ENCODE peak calls at places on chromosomes 6 and 20, in nine cellular contexts. I, O, W, B, L, R, T, A and C are unnamed samples.

GRCh38 chr6:51203504-51203903 is 384.8 kb downstream of the TFAP2B start:
- DNase-seq in A (no peak), R (no peak), W (no peak), T (no peak), I (no peak), O (no peak), L (no peak), B (no peak), C (no peak)

GRCh38 chr20:56826971-56827645 is 198.0 kb downstream of the TFAP2C start:
- DNase-seq in W (no peak), L (peak; percentile 57), R (no peak), B (no peak), I (no peak), A (no peak), O (no peak), T (no peak), C (no peak)

GRCh38 chr6:33757113-33757512 is 10.4 kb upstream of the IP6K3 start:
- DNase-seq in W (no peak), R (no peak), A (no peak), O (no peak), I (no peak), T (no peak), L (no peak), B (no peak), C (no peak)

GRCh38 chr6:54335871-54336270 is 27.6 kb downstream of the TINAG start:
- DNase-seq in T (no peak), I (peak; percentile 5), B (no peak), W (no peak), L (peak; percentile 27), O (no peak), R (no peak), A (no peak), C (no peak)

GRCh38 chr6:89204096-89204495 is 13.1 kb downstream of the GABRR1 start:
- DNase-seq in O (no peak), R (no peak), L (no peak), W (no peak), B (no peak), T (no peak), A (no peak), I (no peak), C (no peak)

GRCh38 chr6:148769304-148769968 is 22.6 kb downstream of the UST start:
- DNase-seq in L (no peak), I (peak; percentile 69), W (peak; percentile 65), B (no peak), A (no peak), O (no peak), R (no peak), T (no peak), C (no peak)

GRCh38 chr20:59147197-59147596 is 16.4 kb upstream of the ZNF831 start:
- DNase-seq in W (no peak), O (no peak), R (no peak), B (no peak), T (no peak), L (no peak), A (no peak), I (no peak), C (no peak)

GRCh38 chr20:57748601-57749130 is 38.9 kb upstream of the PMEPA1 start:
- DNase-seq in T (peak; percentile 54), A (peak; percentile 71), I (peak; percentile 61), O (peak; percentile 21), W (no peak), B (peak; percentile 8), L (peak; percentile 2), R (peak; percentile 59), C (peak; percentile 68)

GRCh38 chr20:46270977-46271744 is 37.1 kb downstream of the CDH22 start:
- DNase-seq in B (no peak), L (no peak), T (no peak), I (no peak), A (no peak), O (no peak), W (no peak), R (no peak), C (no peak)

GRCh38 chr20:34085544-34086040 is 26.5 kb downstream of the EIF2S2 start:
- DNase-seq in T (no peak), R (no peak), B (no peak), I (no peak), O (no peak), A (no peak), L (no peak), W (no peak), C (no peak)

GRCh38 chr6:161279677-161280365 is 6.0 kb upstream of the AGPAT4 start:
- DNase-seq in I (no peak), L (no peak), B (no peak), O (no peak), A (no peak), W (no peak), T (no peak), R (no peak), C (no peak)

GRCh38 chr6:164166515-164166914 is 752.0 kb downstream of the QKI start:
- DNase-seq in W (no peak), A (no peak), O (no peak), L (no peak), B (no peak), I (no peak), R (no peak), T (no peak), C (no peak)

GRCh38 chr6:139533573-139534471 is 159.4 kb upstream of the CITED2 start:
- DNase-seq in T (no peak), A (peak; percentile 84), W (peak; percentile 66), L (peak; percentile 67), R (no peak), O (peak; percentile 54), B (no peak), I (no peak), C (no peak)

GRCh38 chr6:158548418-158549161 is 11.3 kb upstream of the TMEM181 start:
- DNase-seq in I (peak; percentile 25), W (no peak), B (no peak), O (no peak), R (no peak), T (no peak), L (no peak), A (no peak), C (no peak)

GRCh38 chr6:154157082-154157481 is 118.0 kb downstream of the OPRM1 start:
- DNase-seq in A (no peak), I (no peak), B (peak; percentile 27), T (peak; percentile 39), R (no peak), L (no peak), W (no peak), O (no peak), C (peak; percentile 64)

GRCh38 chr20:34637245-34638185 is 39.4 kb downstream of the PIGU start:
- DNase-seq in A (no peak), W (peak; percentile 6), B (no peak), O (no peak), I (no peak), R (no peak), L (peak; percentile 76), T (no peak), C (no peak)

GRCh38 chr20:44559302-44559701 is 23.1 kb upstream of the PKIG start:
- DNase-seq in I (no peak), W (no peak), L (no peak), R (no peak), B (no peak), A (no peak), T (no peak), O (no peak), C (no peak)

GRCh38 chr6:121592955-121593665 is 157.7 kb downstream of the GJA1 start:
- DNase-seq in A (no peak), I (peak; percentile 28), T (no peak), L (no peak), B (no peak), W (no peak), O (no peak), R (no peak), C (no peak)

GRCh38 chr6:139367810-139368321 is 6.6 kb downstream of the CITED2 start:
- DNase-seq in O (peak; percentile 56), R (no peak), B (no peak), T (no peak), A (no peak), L (no peak), I (peak; percentile 36), W (peak; percentile 88), C (no peak)

GRCh38 chr20:50666709-50667310 is 24.5 kb downstream of the RIPOR3 start:
- DNase-seq in B (no peak), I (no peak), L (no peak), R (no peak), O (no peak), W (no peak), A (no peak), T (no peak), C (no peak)

GRCh38 chr20:51208162-51208561 is 185.3 kb upstream of the KCNG1 start:
- DNase-seq in L (no peak), I (no peak), R (no peak), T (no peak), W (peak; percentile 44), A (no peak), B (no peak), O (no peak), C (no peak)

GRCh38 chr20:24543741-24544140 is 74.3 kb downstream of the SYNDIG1 start:
- DNase-seq in I (no peak), L (no peak), A (no peak), O (no peak), W (no peak), T (no peak), R (no peak), B (no peak), C (no peak)

GRCh38 chr6:149211046-149211571 is 106.4 kb upstream of the TAB2 start:
- DNase-seq in T (peak; percentile 16), I (no peak), W (no peak), R (peak; percentile 56), B (no peak), A (peak; percentile 73), O (peak; percentile 78), L (no peak), C (peak; percentile 72)

GRCh38 chr6:11968241-11968806 is 43.8 kb upstream of the HIVEP1 start:
- DNase-seq in I (no peak), L (no peak), O (no peak), R (no peak), T (no peak), W (no peak), A (no peak), B (no peak), C (peak; percentile 47)

GRCh38 chr6:165940366-165940765 is 227.3 kb downstream of the TBXT start:
- DNase-seq in R (no peak), O (no peak), A (no peak), T (no peak), I (no peak), L (no peak), B (no peak), W (no peak), C (no peak)